ENCODE peak calls at places on chromosomes 7 and 10, in eight cellular contexts. Z, N, G, Y, L, O, R and W are unnamed samples.

GRCh38 chr10:121580276-121581116 is 17.7 kb downstream of the FGFR2 start:
- DNase-seq in L (no peak), N (no peak), G (no peak), Z (no peak), R (no peak), O (no peak), Y (no peak), W (no peak)

GRCh38 chr7:13115157-13115772 is 427.8 kb downstream of the ARL4A start:
- DNase-seq in R (no peak), O (no peak), Y (no peak), G (no peak), L (no peak), Z (no peak), N (no peak), W (peak)

GRCh38 chr7:123770378-123770777 is 21.6 kb upstream of the WASL start:
- DNase-seq in Z (peak), Y (no peak), O (no peak), L (no peak), G (no peak), R (peak), N (no peak), W (peak)

GRCh38 chr7:148697256-148697841 is 1.4 kb upstream of the CUL1 start:
- DNase-seq in O (no peak), Y (no peak), N (peak), Z (peak), G (peak), L (no peak), R (peak), W (peak)

GRCh38 chr7:7321681-7322080 is 139.3 kb downstream of the C1GALT1 start:
- DNase-seq in O (no peak), L (no peak), N (no peak), R (no peak), Y (no peak), Z (no peak), G (no peak), W (peak)

GRCh38 chr7:117871778-117872538 is 1.3 kb downstream of the CTTNBP2 start:
- DNase-seq in Z (no peak), L (no peak), G (no peak), R (no peak), Y (no peak), N (no peak), O (no peak), W (peak)

GRCh38 chr7:147571436-147572180 is 1019.0 kb upstream of the C7orf33 start:
- DNase-seq in Y (no peak), L (no peak), N (no peak), G (no peak), R (no peak), Z (no peak), O (no peak), W (no peak)

GRCh38 chr7:114916261-114916892 is 5.5 kb upstream of the MDFIC start:
- DNase-seq in G (no peak), O (no peak), N (no peak), Y (no peak), Z (peak), L (no peak), R (no peak), W (no peak)

GRCh38 chr7:90828601-90829000 is 232.5 kb downstream of the CDK14 start:
- DNase-seq in Z (no peak), L (no peak), R (no peak), Y (no peak), N (no peak), G (no peak), O (no peak), W (no peak)

GRCh38 chr7:51121945-51122425 is 194.6 kb downstream of the COBL start:
- DNase-seq in R (no peak), L (no peak), Z (peak), Y (no peak), O (no peak), N (no peak), G (peak), W (no peak)

GRCh38 chr10:90912176-90912575 is 8.7 kb downstream of the ANKRD1 start:
- DNase-seq in Z (no peak), R (no peak), L (no peak), O (no peak), G (peak), N (no peak), Y (no peak), W (no peak)

GRCh38 chr10:95578619-95579018 is 17.4 kb upstream of the SORBS1 start:
- DNase-seq in Z (no peak), N (no peak), G (no peak), R (no peak), Y (no peak), L (no peak), O (no peak), W (no peak)

GRCh38 chr7:31517103-31517502 is 3.2 kb downstream of the ITPRID1 start:
- DNase-seq in L (no peak), G (no peak), Y (no peak), Z (no peak), O (no peak), R (no peak), N (no peak), W (no peak)

GRCh38 chr10:124079864-124080263 is 13.5 kb downstream of the CHST15 start:
- DNase-seq in L (no peak), G (no peak), R (no peak), Y (no peak), O (no peak), N (no peak), Z (no peak), W (no peak)

GRCh38 chr10:122565766-122566206 is 5.2 kb downstream of the DMBT1 start:
- DNase-seq in G (peak), N (peak), L (no peak), Y (peak), R (peak), Z (peak), O (peak), W (peak)

GRCh38 chr10:42149027-42149700 is 489.2 kb downstream of the ZNF33B start:
- DNase-seq in R (peak), L (no peak), O (no peak), Z (no peak), Y (no peak), N (no peak), G (no peak), W (no peak)